ENCODE peak calls at places on chromosomes 4 and X, in nine cellular contexts. T, Q, Z, U, Y, K, B, A and O are unnamed samples.

GRCh38 chr4:118173956-118174355 is 139.7 kb downstream of the NDST3 start:
- DNase-seq in T (no peak), Q (peak; percentile 92), Z (peak; percentile 30), U (no peak), Y (no peak), K (peak; percentile 53), B (no peak), A (peak; percentile 66), O (no peak)

GRCh38 chr4:184439856-184440592 is 34.3 kb downstream of the IRF2 start:
- DNase-seq in T (no peak), Q (peak; percentile 73), Z (peak; percentile 65), U (no peak), Y (no peak), K (peak; percentile 57), B (no peak), A (no peak), O (no peak)

GRCh38 chr4:27702710-27703431 is 842.2 kb downstream of the STIM2 start:
- DNase-seq in T (no peak), Q (peak; percentile 33), Z (peak; percentile 4), U (no peak), Y (peak; percentile 65), K (no peak), B (no peak), A (no peak), O (peak; percentile 11)

GRCh38 chrX:22338740-22339139 is 66.0 kb downstream of the CBLL2 start:
- DNase-seq in T (no peak), Q (peak; percentile 13), Z (peak; percentile 4), U (no peak), Y (peak; percentile 3), K (no peak), B (no peak), A (no peak), O (no peak)

GRCh38 chrX:10296581-10296980 is 139.8 kb downstream of the CLCN4 start:
- DNase-seq in T (no peak), Q (peak; percentile 86), Z (peak; percentile 30), U (no peak), Y (no peak), K (peak; percentile 30), B (no peak), A (no peak), O (no peak)

GRCh38 chr4:154332681-154333421 is 158.7 kb downstream of the DCHS2 start:
- DNase-seq in T (peak; percentile 53), Q (no peak), Z (no peak), U (no peak), Y (peak; percentile 69), K (peak; percentile 3), B (no peak), A (no peak), O (no peak)

GRCh38 chr4:124937993-124938392 is 225.5 kb upstream of the ANKRD50 start:
- DNase-seq in T (no peak), Q (no peak), Z (no peak), U (no peak), Y (no peak), K (no peak), B (no peak), A (no peak), O (no peak)

GRCh38 chr4:15755321-15755750 is 22.8 kb upstream of the CD38 start:
- DNase-seq in T (peak; percentile 53), Q (peak; percentile 64), Z (no peak), U (no peak), Y (no peak), K (no peak), B (no peak), A (no peak), O (peak; percentile 59)

GRCh38 chrX:143306991-143307965 is 210.0 kb downstream of the SPANXN3 start:
- DNase-seq in T (no peak), Q (no peak), Z (no peak), U (no peak), Y (no peak), K (no peak), B (no peak), A (no peak), O (no peak)

GRCh38 chr4:23382880-23383279 is 507.0 kb downstream of the PPARGC1A start:
- DNase-seq in T (no peak), Q (peak; percentile 23), Z (no peak), U (no peak), Y (peak; percentile 36), K (no peak), B (no peak), A (no peak), O (peak; percentile 40)

GRCh38 chrX:148500428-148501120 is at the start of gene AFF2:
- DNase-seq in T (peak; percentile 41), Q (peak; percentile 10), Z (peak; percentile 60), U (no peak), Y (peak; percentile 38), K (peak; percentile 37), B (peak; percentile 47), A (no peak), O (no peak)

GRCh38 chr4:83605744-83606172 is 69.8 kb downstream of the GPAT3 start:
- DNase-seq in T (no peak), Q (no peak), Z (no peak), U (no peak), Y (no peak), K (no peak), B (no peak), A (no peak), O (no peak)

GRCh38 chr4:67931256-67931655 is 32.0 kb downstream of the TMPRSS11A start:
- DNase-seq in T (no peak), Q (no peak), Z (no peak), U (no peak), Y (no peak), K (no peak), B (no peak), A (no peak), O (no peak)

GRCh38 chrX:56564182-56564885 is 907 bp downstream of the UBQLN2 start:
- DNase-seq in T (peak; percentile 12), Q (peak; percentile 39), Z (peak; percentile 6), U (no peak), Y (peak; percentile 35), K (peak; percentile 14), B (no peak), A (no peak), O (peak; percentile 76)

GRCh38 chr4:146051724-146052396 is 113.2 kb upstream of the ZNF827 start:
- DNase-seq in T (no peak), Q (peak; percentile 74), Z (peak; percentile 54), U (no peak), Y (no peak), K (peak; percentile 17), B (no peak), A (no peak), O (no peak)

GRCh38 chr4:157013656-157014055 is 42.1 kb upstream of the PDGFC start:
- DNase-seq in T (no peak), Q (no peak), Z (no peak), U (no peak), Y (no peak), K (no peak), B (no peak), A (no peak), O (no peak)

GRCh38 chrX:153909024-153909979 is 4.8 kb downstream of the AVPR2 start:
- DNase-seq in T (no peak), Q (no peak), Z (no peak), U (no peak), Y (peak; percentile 62), K (no peak), B (peak; percentile 44), A (no peak), O (no peak)

GRCh38 chrX:53684415-53685192 is 1.9 kb downstream of the HUWE1 start:
- DNase-seq in T (no peak), Q (no peak), Z (no peak), U (no peak), Y (peak; percentile 9), K (no peak), B (no peak), A (no peak), O (no peak)

GRCh38 chrX:1531106-1531890 is 5.7 kb downstream of the P2RY8 start:
- DNase-seq in T (peak; percentile 66), Q (no peak), Z (no peak), U (no peak), Y (no peak), K (no peak), B (no peak), A (no peak), O (no peak)

GRCh38 chr4:151045907-151046306 is 30.8 kb upstream of the LRBA start:
- DNase-seq in T (no peak), Q (no peak), Z (no peak), U (no peak), Y (peak; percentile 62), K (no peak), B (peak; percentile 41), A (peak; percentile 7), O (no peak)

GRCh38 chrX:71053217-71053621 is 14.9 kb downstream of the SNX12 start:
- DNase-seq in T (no peak), Q (peak; percentile 19), Z (no peak), U (no peak), Y (peak; percentile 96), K (no peak), B (no peak), A (no peak), O (no peak)

GRCh38 chr4:150224896-150225591 is 146.8 kb downstream of the DCLK2 start:
- DNase-seq in T (no peak), Q (peak; percentile 99), Z (peak; percentile 69), U (no peak), Y (peak; percentile 94), K (peak; percentile 56), B (no peak), A (no peak), O (no peak)

GRCh38 chr4:13481569-13481968 is 2.6 kb downstream of the RAB28 start:
- DNase-seq in T (no peak), Q (peak; percentile 16), Z (peak; percentile 40), U (no peak), Y (no peak), K (peak; percentile 11), B (no peak), A (no peak), O (no peak)

GRCh38 chr4:15118281-15118680 is 116.0 kb downstream of the CPEB2 start:
- DNase-seq in T (no peak), Q (peak; percentile 83), Z (no peak), U (no peak), Y (no peak), K (no peak), B (no peak), A (no peak), O (no peak)

GRCh38 chr4:128979934-128980333 is 113.4 kb downstream of the SCLT1 start:
- DNase-seq in T (no peak), Q (peak; percentile 82), Z (peak; percentile 76), U (peak; percentile 9), Y (no peak), K (peak; percentile 47), B (no peak), A (no peak), O (peak; percentile 6)

GRCh38 chr4:99300934-99301333 is 10.1 kb upstream of the ADH1A start:
- DNase-seq in T (no peak), Q (peak; percentile 89), Z (peak; percentile 80), U (no peak), Y (no peak), K (peak; percentile 78), B (no peak), A (no peak), O (peak; percentile 10)

GRCh38 chr4:159048166-159048886 is 54.6 kb upstream of the RAPGEF2 start:
- DNase-seq in T (no peak), Q (peak; percentile 72), Z (peak; percentile 65), U (no peak), Y (peak; percentile 62), K (peak; percentile 66), B (peak; percentile 55), A (no peak), O (peak; percentile 55)

GRCh38 chr4:109406337-109406931 is 27.2 kb upstream of the SEC24B start:
- DNase-seq in T (peak; percentile 24), Q (peak; percentile 74), Z (peak; percentile 67), U (peak; percentile 33), Y (peak; percentile 70), K (peak; percentile 31), B (peak; percentile 57), A (peak; percentile 24), O (peak; percentile 4)

GRCh38 chr4:40453912-40454311 is 118.8 kb downstream of the CHRNA9 start:
- DNase-seq in T (no peak), Q (no peak), Z (no peak), U (no peak), Y (no peak), K (no peak), B (no peak), A (no peak), O (no peak)

GRCh38 chr4:154720123-154720522 is 23.7 kb upstream of the LRAT start:
- DNase-seq in T (no peak), Q (no peak), Z (no peak), U (peak; percentile 76), Y (peak; percentile 25), K (no peak), B (no peak), A (no peak), O (no peak)